ENCODE peak calls at places on chromosome 21, in six cellular contexts. F, G, T, O, K and H are unnamed samples.
A peak's percentile ranks its signal among the peaks of the same experiment; 100 is the strongest.

GRCh38 chr21:39984613-39985012 is 117.4 kb downstream of the PCP4 start:
- DNase-seq in T (no peak), G (no peak), F (no peak), O (no peak), K (no peak), H (no peak)

GRCh38 chr21:28233536-28234220 is 759.0 kb downstream of the LTN1 start:
- DNase-seq in F (no peak), K (no peak), O (no peak), T (no peak), G (no peak), H (no peak)

GRCh38 chr21:46551636-46552241 is 53.1 kb downstream of the S100B start:
- DNase-seq in O (no peak), K (no peak), F (no peak), G (peak; percentile 33), T (peak; percentile 49), H (no peak)

GRCh38 chr21:31500976-31501375 is 156.9 kb upstream of the TIAM1 start:
- DNase-seq in F (no peak), O (no peak), K (no peak), T (no peak), G (no peak), H (no peak)

GRCh38 chr21:31878831-31879230 is 6.0 kb downstream of the HUNK start:
- DNase-seq in G (no peak), O (no peak), T (no peak), K (no peak), F (no peak), H (no peak)

GRCh38 chr21:42682661-42683060 is 29.2 kb downstream of the PDE9A start:
- DNase-seq in O (no peak), G (no peak), K (no peak), T (no peak), F (no peak), H (no peak)

GRCh38 chr21:45073301-45074047 is 906 bp upstream of the ADARB1 start:
- DNase-seq in T (peak; percentile 13), O (no peak), K (peak; percentile 49), G (peak; percentile 64), F (peak; percentile 44), H (peak; percentile 30)

GRCh38 chr21:43866659-43867331 is 1.8 kb downstream of the AGPAT3 start:
- DNase-seq in G (no peak), O (no peak), T (no peak), F (no peak), K (peak; percentile 36), H (no peak)

GRCh38 chr21:45455321-45456013 is 50.5 kb downstream of the COL18A1 start:
- DNase-seq in F (peak; percentile 22), G (no peak), T (no peak), K (no peak), O (peak; percentile 69), H (peak; percentile 61)

GRCh38 chr21:42809577-42810440 is 69.5 kb downstream of the WDR4 start:
- DNase-seq in T (no peak), K (no peak), G (no peak), O (no peak), F (no peak), H (no peak)

GRCh38 chr21:43271452-43272020 is 102.7 kb downstream of the CRYAA start:
- DNase-seq in T (no peak), K (no peak), F (no peak), G (no peak), O (no peak), H (no peak)

GRCh38 chr21:42992943-42993712 is 18.8 kb downstream of the PKNOX1 start:
- DNase-seq in O (peak; percentile 40), T (no peak), F (peak; percentile 57), G (no peak), K (peak; percentile 53), H (peak; percentile 53)

GRCh38 chr21:39924577-39925308 is 57.5 kb downstream of the PCP4 start:
- DNase-seq in O (no peak), F (no peak), K (no peak), G (peak; percentile 56), T (no peak), H (no peak)

GRCh38 chr21:44867999-44868700 is 5.3 kb downstream of the PTTG1IP start:
- DNase-seq in T (no peak), G (no peak), K (no peak), O (no peak), F (no peak), H (no peak)

GRCh38 chr21:33940846-33941245 is 25.2 kb upstream of the ATP5PO start:
- DNase-seq in G (no peak), T (no peak), F (peak; percentile 48), K (peak; percentile 90), O (no peak), H (peak; percentile 66)

DNA sequence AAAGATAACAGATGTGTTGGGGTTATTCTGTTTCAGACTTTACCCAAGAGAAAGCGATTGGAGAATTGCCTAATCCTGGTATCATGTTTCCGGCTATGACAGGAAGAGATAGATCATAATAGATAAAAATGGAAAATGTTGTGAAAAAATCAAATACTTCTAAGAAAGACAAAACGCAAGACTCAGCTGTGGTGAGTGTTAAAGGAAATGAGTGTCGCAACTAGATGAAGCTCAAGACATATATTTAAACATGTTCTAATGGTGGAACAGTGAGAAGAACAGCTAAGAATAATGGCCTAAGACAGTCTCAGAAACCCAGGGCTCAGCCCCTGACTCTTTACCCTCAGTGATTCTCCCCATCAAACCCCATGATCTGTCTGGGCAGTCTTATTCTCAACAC is 426.7 kb upstream of the RUNX1 start:
- DNase-seq in T (no peak), F (peak; percentile 75), K (peak; percentile 77), G (no peak), O (peak; percentile 54), H (peak; percentile 84)
- H2AFZ ChIP-seq in T (no peak overlapping the region), F (peak overlapping the region; percentile 28), K (no peak overlapping the region), G (no peak overlapping the region), O (peak overlapping the region; percentile 25), H (peak overlapping the region; percentile 6)

DNA sequence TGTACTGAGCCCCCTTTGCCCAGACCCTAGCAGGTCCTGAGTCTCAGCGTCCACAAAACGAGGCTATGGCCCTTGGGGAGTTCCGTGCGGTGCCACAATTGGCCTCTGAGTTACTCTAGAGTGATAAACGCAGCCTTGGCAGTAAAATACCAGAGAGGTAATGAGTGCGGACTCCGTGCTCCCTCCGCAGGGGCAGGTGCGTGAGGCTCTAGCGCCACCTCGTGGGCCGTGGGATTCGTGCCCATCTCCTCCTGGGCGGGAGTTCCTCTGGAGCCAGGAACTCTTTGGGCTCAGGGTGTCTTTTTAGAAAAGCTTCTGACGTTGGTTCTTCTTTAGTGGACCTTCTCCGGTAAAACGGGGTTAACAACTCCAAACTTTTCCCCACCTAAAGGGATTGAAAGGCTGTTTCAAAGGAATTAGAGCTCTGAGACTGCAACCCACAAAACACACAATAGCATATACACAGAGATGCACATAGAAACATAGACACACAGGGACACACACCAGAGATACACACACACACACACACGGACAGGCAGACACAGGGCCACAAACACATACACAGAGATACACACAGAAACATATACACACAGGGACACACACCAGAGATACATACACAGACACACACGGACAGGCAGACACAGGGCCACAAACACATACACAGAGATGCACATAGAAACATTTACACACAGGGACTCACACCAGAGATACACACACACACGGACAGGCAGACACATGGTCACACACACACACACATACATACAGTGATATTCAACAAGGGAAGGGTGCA is 99.4 kb downstream of the KCNJ15 start:
- DNase-seq in K (peak; percentile 64), O (peak; percentile 87), T (peak; percentile 42), F (peak; percentile 61), G (peak; percentile 88), H (peak; percentile 59)
- H2AFZ ChIP-seq in K (no peak overlapping the region), O (peak overlapping the region; percentile 49), T (no peak overlapping the region), F (peak overlapping the region; percentile 81), G (peak overlapping the region; percentile 96), H (no peak overlapping the region)

GRCh38 chr21:41422546-41423372 is 3.3 kb upstream of the MX1 start:
- DNase-seq in G (no peak), F (no peak), K (no peak), T (no peak), O (no peak), H (no peak)
- H2AFZ ChIP-seq in G (no peak overlapping the region), F (no peak overlapping the region), K (no peak overlapping the region), T (no peak overlapping the region), O (no peak overlapping the region), H (no peak overlapping the region)

DNA sequence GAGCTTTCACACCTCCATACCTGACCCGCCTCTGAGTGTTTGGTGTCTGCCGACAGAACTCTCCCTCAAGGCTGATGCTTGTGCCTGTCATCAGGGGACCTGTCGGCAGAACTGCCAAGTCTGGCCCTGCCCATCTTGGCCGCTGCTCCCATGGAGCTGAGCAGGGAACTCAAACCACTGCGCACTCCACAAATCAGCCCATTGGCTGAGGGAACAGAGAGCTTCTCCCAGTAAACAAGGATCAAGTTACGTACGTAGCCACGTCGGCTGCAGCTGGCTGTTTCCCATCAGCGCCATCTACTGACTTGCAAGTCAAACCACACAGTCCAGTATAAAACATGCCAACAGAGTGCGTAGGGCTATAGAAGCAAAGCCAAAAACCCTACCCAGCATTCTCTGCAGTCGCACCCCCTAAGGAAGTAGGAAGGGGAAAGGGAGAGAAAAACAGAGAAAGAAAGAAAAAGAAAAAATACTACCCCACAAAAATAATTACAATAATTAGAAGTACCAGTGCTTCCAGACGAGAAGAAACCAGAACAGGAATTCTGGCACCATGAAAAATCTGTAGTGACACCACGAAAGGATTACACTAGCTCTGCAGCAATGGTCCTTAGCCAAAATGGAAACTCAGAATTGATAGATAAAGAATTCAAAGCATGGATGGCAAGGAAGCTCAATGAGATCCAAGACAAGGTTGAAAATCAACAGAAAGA is 13.1 kb downstream of the KRTAP13-1 start:
- DNase-seq in O (peak; percentile 49), G (peak; percentile 96), F (no peak), T (no peak), K (peak; percentile 0), H (peak; percentile 9)
- H2AFZ ChIP-seq in O (no peak overlapping the region), G (peak overlapping the region; percentile 33), F (peak overlapping the region; percentile 32), T (no peak overlapping the region), K (peak overlapping the region; percentile 2), H (no peak overlapping the region)